ENCODE peak calls at places on chromosomes 5 and 9, in nine cellular contexts. One of them, this sample, is unnamed.

GRCh38 chr5:141369994-141370848 is at the start of gene PCDHGB3:
- DNase-seq in B cell: no peak
- DNase-seq in endothelial cell of umbilical vein: peak; percentile 40
- DNase-seq in left ventricle myocardium inferior: peak; percentile 56
- DNase-seq in OCI-LY7: peak; percentile 61
- DNase-seq in stomach: no peak
- DNase-seq in neural crest cell: no peak
- DNase-seq in BJ: no peak
- DNase-seq in HFFc6: peak; percentile 73
- DNase-seq in this sample: peak; percentile 86

GRCh38 chr9:95462419-95463121 is 54.2 kb downstream of the PTCH1 start:
- DNase-seq in OCI-LY7: peak; percentile 97
- DNase-seq in endothelial cell of umbilical vein: peak; percentile 82
- DNase-seq in neural crest cell: peak; percentile 55
- DNase-seq in left ventricle myocardium inferior: peak; percentile 55
- DNase-seq in stomach: peak; percentile 74
- DNase-seq in B cell: peak; percentile 71
- DNase-seq in HFFc6: peak; percentile 30
- DNase-seq in BJ: peak; percentile 53
- DNase-seq in this sample: peak; percentile 87

GRCh38 chr9:32426278-32426939 is 42.0 kb downstream of the ACO1 start:
- DNase-seq in OCI-LY7: no peak
- DNase-seq in B cell: no peak
- DNase-seq in endothelial cell of umbilical vein: no peak
- DNase-seq in left ventricle myocardium inferior: no peak
- DNase-seq in BJ: no peak
- DNase-seq in HFFc6: peak; percentile 64
- DNase-seq in neural crest cell: no peak
- DNase-seq in stomach: peak; percentile 68
- DNase-seq in this sample: no peak

GRCh38 chr5:67511911-67512310 is 315.3 kb upstream of the CD180 start:
- DNase-seq in B cell: no peak
- DNase-seq in left ventricle myocardium inferior: no peak
- DNase-seq in HFFc6: no peak
- DNase-seq in stomach: no peak
- DNase-seq in endothelial cell of umbilical vein: no peak
- DNase-seq in OCI-LY7: no peak
- DNase-seq in BJ: no peak
- DNase-seq in neural crest cell: no peak
- DNase-seq in this sample: no peak

GRCh38 chr9:29214162-29214520 is 1640.9 kb upstream of the C9orf72 start:
- DNase-seq in BJ: no peak
- DNase-seq in stomach: peak; percentile 27
- DNase-seq in left ventricle myocardium inferior: no peak
- DNase-seq in HFFc6: no peak
- DNase-seq in B cell: no peak
- DNase-seq in endothelial cell of umbilical vein: no peak
- DNase-seq in neural crest cell: peak; percentile 25
- DNase-seq in OCI-LY7: no peak
- DNase-seq in this sample: no peak

GRCh38 chr5:179315356-179315890 is 29.8 kb downstream of the ADAMTS2 start:
- DNase-seq in endothelial cell of umbilical vein: no peak
- DNase-seq in BJ: no peak
- DNase-seq in B cell: no peak
- DNase-seq in left ventricle myocardium inferior: peak; percentile 11
- DNase-seq in neural crest cell: no peak
- DNase-seq in HFFc6: no peak
- DNase-seq in OCI-LY7: no peak
- DNase-seq in stomach: no peak
- DNase-seq in this sample: no peak

GRCh38 chr9:137514691-137515337 is 35.4 kb downstream of the PNPLA7 start:
- DNase-seq in endothelial cell of umbilical vein: no peak
- DNase-seq in OCI-LY7: no peak
- DNase-seq in neural crest cell: no peak
- DNase-seq in B cell: peak; percentile 18
- DNase-seq in BJ: no peak
- DNase-seq in stomach: no peak
- DNase-seq in left ventricle myocardium inferior: no peak
- DNase-seq in HFFc6: no peak
- DNase-seq in this sample: no peak

GRCh38 chr9:6413365-6414263 is 615 bp downstream of the UHRF2 start:
- DNase-seq in neural crest cell: peak; percentile 2
- DNase-seq in BJ: no peak
- DNase-seq in left ventricle myocardium inferior: no peak
- DNase-seq in B cell: peak; percentile 50
- DNase-seq in stomach: peak; percentile 42
- DNase-seq in OCI-LY7: peak; percentile 71
- DNase-seq in endothelial cell of umbilical vein: no peak
- DNase-seq in HFFc6: no peak
- DNase-seq in this sample: peak; percentile 21

GRCh38 chr5:78671609-78672008 is 23.0 kb upstream of the LHFPL2 start:
- DNase-seq in OCI-LY7: no peak
- DNase-seq in B cell: no peak
- DNase-seq in endothelial cell of umbilical vein: no peak
- DNase-seq in stomach: no peak
- DNase-seq in left ventricle myocardium inferior: no peak
- DNase-seq in neural crest cell: no peak
- DNase-seq in HFFc6: no peak
- DNase-seq in BJ: no peak
- DNase-seq in this sample: no peak

GRCh38 chr9:83065233-83065632 is 2.3 kb upstream of the RASEF start:
- DNase-seq in BJ: no peak
- DNase-seq in endothelial cell of umbilical vein: no peak
- DNase-seq in B cell: no peak
- DNase-seq in neural crest cell: no peak
- DNase-seq in stomach: no peak
- DNase-seq in OCI-LY7: no peak
- DNase-seq in left ventricle myocardium inferior: no peak
- DNase-seq in HFFc6: no peak
- DNase-seq in this sample: no peak

GRCh38 chr9:83060557-83060956 is 2.4 kb downstream of the RASEF start:
- DNase-seq in endothelial cell of umbilical vein: no peak
- DNase-seq in left ventricle myocardium inferior: no peak
- DNase-seq in BJ: no peak
- DNase-seq in stomach: peak; percentile 58
- DNase-seq in B cell: no peak
- DNase-seq in OCI-LY7: no peak
- DNase-seq in neural crest cell: no peak
- DNase-seq in HFFc6: no peak
- DNase-seq in this sample: no peak

GRCh38 chr9:83062011-83062652 is 810 bp downstream of the RASEF start:
- DNase-seq in OCI-LY7: no peak
- DNase-seq in stomach: peak; percentile 80
- DNase-seq in HFFc6: no peak
- DNase-seq in left ventricle myocardium inferior: peak; percentile 15
- DNase-seq in endothelial cell of umbilical vein: no peak
- DNase-seq in BJ: no peak
- DNase-seq in B cell: no peak
- DNase-seq in neural crest cell: no peak
- DNase-seq in this sample: no peak

GRCh38 chr9:83061036-83061435 is 1.9 kb downstream of the RASEF start:
- DNase-seq in B cell: no peak
- DNase-seq in HFFc6: no peak
- DNase-seq in BJ: no peak
- DNase-seq in endothelial cell of umbilical vein: no peak
- DNase-seq in neural crest cell: no peak
- DNase-seq in stomach: no peak
- DNase-seq in left ventricle myocardium inferior: no peak
- DNase-seq in OCI-LY7: no peak
- DNase-seq in this sample: no peak

DNA sequence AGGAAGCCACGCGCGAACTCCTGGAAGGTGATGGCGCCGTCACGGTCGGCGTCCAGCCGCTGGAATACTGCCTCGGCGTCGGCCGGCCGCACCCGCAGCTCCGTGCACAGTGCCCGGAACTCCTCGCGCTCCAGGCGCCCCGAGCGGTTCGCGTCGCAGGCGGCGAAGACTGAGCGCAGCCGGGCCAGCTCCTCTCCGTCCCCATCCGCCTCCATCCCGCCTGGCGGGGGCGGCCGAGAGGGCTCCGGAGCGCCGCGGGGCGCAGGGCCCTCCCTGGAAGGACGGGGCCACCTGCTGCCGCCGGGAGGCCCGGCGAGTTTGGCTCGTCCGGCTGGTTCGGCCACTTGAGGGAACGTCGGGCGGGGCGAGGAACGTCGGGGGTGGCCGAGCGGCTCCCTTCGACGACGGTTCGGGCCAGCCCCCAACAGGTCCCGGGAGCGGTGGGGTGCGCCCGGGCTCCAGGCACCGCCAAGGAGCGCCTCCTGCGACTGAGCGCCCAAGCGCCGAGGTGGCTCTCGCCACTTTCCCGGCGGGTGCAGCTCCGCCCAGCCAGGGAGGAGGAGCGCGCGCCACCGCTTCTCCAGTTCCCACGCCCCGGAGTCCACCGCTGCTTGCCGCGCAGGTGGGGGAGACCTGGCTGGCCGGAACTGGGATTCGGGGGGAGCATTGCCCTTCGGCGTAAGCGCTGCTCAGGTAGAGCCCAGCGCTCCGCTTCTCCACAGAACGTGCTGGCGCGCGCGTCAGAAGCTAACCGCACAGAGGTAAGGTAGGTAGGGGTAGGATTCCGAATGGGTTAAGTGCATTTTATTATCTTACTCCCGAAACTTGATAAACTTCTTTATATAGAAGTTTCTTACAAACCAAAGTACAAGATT is at the start of gene RASEF:
- DNase-seq in HFFc6: no peak
- DNase-seq in neural crest cell: peak; percentile 33
- DNase-seq in stomach: peak; percentile 82
- DNase-seq in BJ: no peak
- DNase-seq in endothelial cell of umbilical vein: no peak
- DNase-seq in OCI-LY7: no peak
- DNase-seq in B cell: no peak
- DNase-seq in left ventricle myocardium inferior: no peak
- DNase-seq in this sample: no peak
- TF ChIP-seq CTCF in HFFc6: peak; percentile 42
- TF ChIP-seq CTCF in neural crest cell: peak; percentile 51
- TF ChIP-seq CTCF in stomach: no peak
- TF ChIP-seq CTCF in BJ: no peak
- TF ChIP-seq CTCF in endothelial cell of umbilical vein: no peak
- TF ChIP-seq CTCF in OCI-LY7: no peak
- TF ChIP-seq CTCF in B cell: no peak
- TF ChIP-seq CTCF in left ventricle myocardium inferior: no peak
- TF ChIP-seq CTCF in this sample: no peak

DNA sequence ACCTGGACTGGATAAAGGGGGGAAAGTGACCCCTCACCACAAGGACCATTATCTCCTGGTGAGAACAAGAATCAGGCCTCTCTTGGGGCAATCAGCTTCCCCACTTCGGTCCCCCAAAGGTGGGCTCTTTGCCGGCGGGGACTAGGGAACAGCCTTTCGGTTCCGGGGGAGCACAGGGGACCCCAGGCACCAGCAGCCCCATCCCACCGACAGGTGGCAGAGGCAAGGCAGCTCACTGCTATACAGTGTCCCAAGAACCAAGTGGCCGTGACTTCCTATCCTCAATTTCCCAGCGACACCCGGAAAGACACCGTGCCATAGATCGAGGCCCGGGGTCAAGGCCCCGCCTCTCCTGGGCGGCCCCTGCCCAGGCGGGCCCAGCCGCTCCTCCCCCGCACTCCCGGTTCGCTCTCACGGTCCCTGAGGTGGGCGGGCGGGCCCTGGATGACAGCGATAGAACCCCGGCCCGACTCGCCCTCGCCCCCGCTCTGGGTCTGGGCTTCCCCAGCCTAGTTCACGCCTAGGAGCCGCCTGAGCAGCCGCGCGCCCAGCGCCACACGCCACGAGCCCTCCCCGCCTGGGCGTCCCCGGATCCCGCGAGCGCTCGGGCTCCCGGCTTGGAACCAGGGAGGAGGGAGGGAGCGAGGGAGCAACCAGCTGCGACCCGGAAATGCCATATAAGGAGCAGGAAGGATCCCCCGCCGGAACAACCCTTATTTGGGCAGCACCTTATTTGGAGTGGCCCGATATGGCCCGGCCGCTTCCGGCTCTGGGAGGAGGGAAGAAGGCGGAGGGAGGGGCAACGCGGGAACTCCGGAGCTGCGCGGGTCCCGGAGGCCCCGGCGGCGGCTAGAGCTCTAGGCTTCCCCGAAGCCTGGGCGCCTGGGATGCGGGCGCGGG is 641 bp upstream of the EGR1 start:
- DNase-seq in B cell: peak; percentile 94
- DNase-seq in stomach: peak; percentile 97
- DNase-seq in HFFc6: peak; percentile 99
- DNase-seq in endothelial cell of umbilical vein: peak; percentile 97
- DNase-seq in neural crest cell: peak; percentile 92
- DNase-seq in left ventricle myocardium inferior: peak; percentile 94
- DNase-seq in OCI-LY7: peak; percentile 98
- DNase-seq in BJ: peak; percentile 89
- DNase-seq in this sample: peak; percentile 98
- TF ChIP-seq CTCF in B cell: peak; percentile 73
- TF ChIP-seq CTCF in stomach: peak; percentile 44
- TF ChIP-seq CTCF in HFFc6: peak; percentile 79
- TF ChIP-seq CTCF in endothelial cell of umbilical vein: peak; percentile 3
- TF ChIP-seq CTCF in neural crest cell: peak; percentile 58
- TF ChIP-seq CTCF in left ventricle myocardium inferior: peak; percentile 55
- TF ChIP-seq CTCF in OCI-LY7: peak; percentile 52
- TF ChIP-seq CTCF in BJ: no peak
- TF ChIP-seq CTCF in this sample: no peak

GRCh38 chr9:77944556-77945261 is 86.9 kb downstream of the GNAQ start:
- DNase-seq in stomach: no peak
- DNase-seq in HFFc6: no peak
- DNase-seq in endothelial cell of umbilical vein: peak; percentile 21
- DNase-seq in B cell: no peak
- DNase-seq in OCI-LY7: no peak
- DNase-seq in neural crest cell: no peak
- DNase-seq in BJ: no peak
- DNase-seq in left ventricle myocardium inferior: no peak
- DNase-seq in this sample: no peak
- TF ChIP-seq CTCF in stomach: no peak
- TF ChIP-seq CTCF in HFFc6: no peak
- TF ChIP-seq CTCF in endothelial cell of umbilical vein: no peak
- TF ChIP-seq CTCF in B cell: no peak
- TF ChIP-seq CTCF in OCI-LY7: no peak
- TF ChIP-seq CTCF in neural crest cell: peak; percentile 40
- TF ChIP-seq CTCF in BJ: no peak
- TF ChIP-seq CTCF in left ventricle myocardium inferior: peak; percentile 42
- TF ChIP-seq CTCF in this sample: no peak

GRCh38 chr5:35341189-35341588 is 110.9 kb upstream of the PRLR start:
- DNase-seq in HFFc6: no peak
- DNase-seq in BJ: no peak
- DNase-seq in B cell: no peak
- DNase-seq in neural crest cell: no peak
- DNase-seq in left ventricle myocardium inferior: no peak
- DNase-seq in endothelial cell of umbilical vein: no peak
- DNase-seq in OCI-LY7: no peak
- DNase-seq in stomach: no peak
- DNase-seq in this sample: no peak

GRCh38 chr5:35342664-35343063 is 112.4 kb upstream of the PRLR start:
- DNase-seq in OCI-LY7: no peak
- DNase-seq in HFFc6: no peak
- DNase-seq in stomach: no peak
- DNase-seq in endothelial cell of umbilical vein: no peak
- DNase-seq in left ventricle myocardium inferior: no peak
- DNase-seq in B cell: no peak
- DNase-seq in BJ: no peak
- DNase-seq in neural crest cell: no peak
- DNase-seq in this sample: no peak

GRCh38 chr5:35339616-35340100 is 109.4 kb upstream of the PRLR start:
- DNase-seq in endothelial cell of umbilical vein: no peak
- DNase-seq in OCI-LY7: no peak
- DNase-seq in HFFc6: no peak
- DNase-seq in stomach: no peak
- DNase-seq in BJ: no peak
- DNase-seq in neural crest cell: no peak
- DNase-seq in B cell: no peak
- DNase-seq in left ventricle myocardium inferior: no peak
- DNase-seq in this sample: no peak

GRCh38 chr5:35345222-35345621 is 114.9 kb upstream of the PRLR start:
- DNase-seq in OCI-LY7: no peak
- DNase-seq in B cell: no peak
- DNase-seq in endothelial cell of umbilical vein: no peak
- DNase-seq in BJ: no peak
- DNase-seq in HFFc6: no peak
- DNase-seq in left ventricle myocardium inferior: no peak
- DNase-seq in neural crest cell: no peak
- DNase-seq in stomach: no peak
- DNase-seq in this sample: no peak
- TF ChIP-seq CTCF in OCI-LY7: no peak
- TF ChIP-seq CTCF in B cell: no peak
- TF ChIP-seq CTCF in endothelial cell of umbilical vein: no peak
- TF ChIP-seq CTCF in BJ: no peak
- TF ChIP-seq CTCF in HFFc6: no peak
- TF ChIP-seq CTCF in left ventricle myocardium inferior: no peak
- TF ChIP-seq CTCF in neural crest cell: peak; percentile 27
- TF ChIP-seq CTCF in stomach: no peak
- TF ChIP-seq CTCF in this sample: no peak

This sample was measured in GM20000.